ENCODE peak calls at places on chromosomes 13 and 19, in five cellular contexts. One of them, this sample, is unnamed.

GRCh38 chr13:76813874-76814273 is 72.3 kb downstream of the KCTD12 start:
- DNase-seq in posterior cingulate gyrus: no peak
- DNase-seq in stimulated activated CD4-positive, alpha-beta T cell treated with anti-CD3 and anti-CD28 coated beads, Interleukin-2, amount 100 ng/mL, for 24 hours: no peak
- DNase-seq in EL: no peak
- DNase-seq in ACHN: no peak
- DNase-seq in this sample: no peak

GRCh38 chr19:34173145-34173956 is 1.0 kb downstream of the LSM14A start:
- DNase-seq in posterior cingulate gyrus: no peak
- DNase-seq in stimulated activated CD4-positive, alpha-beta T cell treated with anti-CD3 and anti-CD28 coated beads, Interleukin-2, amount 100 ng/mL, for 24 hours: peak; percentile 27
- DNase-seq in EL: peak; percentile 62
- DNase-seq in ACHN: peak; percentile 87
- DNase-seq in this sample: peak; percentile 49

GRCh38 chr19:10238172-10238783 is 7.1 kb upstream of the S1PR2 start:
- DNase-seq in posterior cingulate gyrus: no peak
- DNase-seq in stimulated activated CD4-positive, alpha-beta T cell treated with anti-CD3 and anti-CD28 coated beads, Interleukin-2, amount 100 ng/mL, for 24 hours: no peak
- DNase-seq in EL: peak; percentile 31
- DNase-seq in ACHN: no peak
- DNase-seq in this sample: no peak

GRCh38 chr13:85497652-85498051 is 301.6 kb downstream of the SLITRK6 start:
- DNase-seq in posterior cingulate gyrus: no peak
- DNase-seq in stimulated activated CD4-positive, alpha-beta T cell treated with anti-CD3 and anti-CD28 coated beads, Interleukin-2, amount 100 ng/mL, for 24 hours: no peak
- DNase-seq in EL: peak; percentile 92
- DNase-seq in ACHN: peak; percentile 36
- DNase-seq in this sample: no peak

GRCh38 chr19:49442354-49442753 is 1.0 kb upstream of the SLC17A7 start:
- DNase-seq in posterior cingulate gyrus: no peak
- DNase-seq in stimulated activated CD4-positive, alpha-beta T cell treated with anti-CD3 and anti-CD28 coated beads, Interleukin-2, amount 100 ng/mL, for 24 hours: peak; percentile 35
- DNase-seq in EL: peak; percentile 36
- DNase-seq in ACHN: peak; percentile 45
- DNase-seq in this sample: no peak

GRCh38 chr13:58318495-58319167 is 687.1 kb downstream of the PCDH17 start:
- DNase-seq in posterior cingulate gyrus: no peak
- DNase-seq in stimulated activated CD4-positive, alpha-beta T cell treated with anti-CD3 and anti-CD28 coated beads, Interleukin-2, amount 100 ng/mL, for 24 hours: no peak
- DNase-seq in EL: no peak
- DNase-seq in ACHN: no peak
- DNase-seq in this sample: no peak

GRCh38 chr13:54709546-54709945 is 1680.9 kb downstream of the OLFM4 start:
- DNase-seq in posterior cingulate gyrus: no peak
- DNase-seq in stimulated activated CD4-positive, alpha-beta T cell treated with anti-CD3 and anti-CD28 coated beads, Interleukin-2, amount 100 ng/mL, for 24 hours: no peak
- DNase-seq in EL: no peak
- DNase-seq in ACHN: no peak
- DNase-seq in this sample: no peak

GRCh38 chr19:29003641-29004409 is 209.1 kb downstream of the UQCRFS1 start:
- DNase-seq in posterior cingulate gyrus: no peak
- DNase-seq in stimulated activated CD4-positive, alpha-beta T cell treated with anti-CD3 and anti-CD28 coated beads, Interleukin-2, amount 100 ng/mL, for 24 hours: no peak
- DNase-seq in EL: no peak
- DNase-seq in ACHN: no peak
- DNase-seq in this sample: no peak

GRCh38 chr19:29672933-29673336 is 7.7 kb downstream of the PLEKHF1 start:
- DNase-seq in posterior cingulate gyrus: no peak
- DNase-seq in stimulated activated CD4-positive, alpha-beta T cell treated with anti-CD3 and anti-CD28 coated beads, Interleukin-2, amount 100 ng/mL, for 24 hours: peak; percentile 83
- DNase-seq in EL: no peak
- DNase-seq in ACHN: no peak
- DNase-seq in this sample: no peak

GRCh38 chr19:7783991-7784421 is 21.0 kb downstream of the CLEC4M start:
- DNase-seq in posterior cingulate gyrus: no peak
- DNase-seq in stimulated activated CD4-positive, alpha-beta T cell treated with anti-CD3 and anti-CD28 coated beads, Interleukin-2, amount 100 ng/mL, for 24 hours: no peak
- DNase-seq in EL: peak; percentile 33
- DNase-seq in ACHN: no peak
- DNase-seq in this sample: no peak

GRCh38 chr13:67175836-67176235 is 54.3 kb downstream of the PCDH9 start:
- DNase-seq in posterior cingulate gyrus: no peak
- DNase-seq in stimulated activated CD4-positive, alpha-beta T cell treated with anti-CD3 and anti-CD28 coated beads, Interleukin-2, amount 100 ng/mL, for 24 hours: no peak
- DNase-seq in EL: no peak
- DNase-seq in ACHN: no peak
- DNase-seq in this sample: no peak

GRCh38 chr19:34649886-34650543 is 26.9 kb downstream of the SCGB2B2 start:
- DNase-seq in posterior cingulate gyrus: no peak
- DNase-seq in stimulated activated CD4-positive, alpha-beta T cell treated with anti-CD3 and anti-CD28 coated beads, Interleukin-2, amount 100 ng/mL, for 24 hours: no peak
- DNase-seq in EL: peak; percentile 26
- DNase-seq in ACHN: no peak
- DNase-seq in this sample: no peak

GRCh38 chr13:94090773-94091172 is 388.7 kb downstream of the DCT start:
- DNase-seq in posterior cingulate gyrus: no peak
- DNase-seq in stimulated activated CD4-positive, alpha-beta T cell treated with anti-CD3 and anti-CD28 coated beads, Interleukin-2, amount 100 ng/mL, for 24 hours: no peak
- DNase-seq in EL: no peak
- DNase-seq in ACHN: no peak
- DNase-seq in this sample: no peak

GRCh38 chr19:29881386-29881785 is 60.7 kb upstream of the URI1 start:
- DNase-seq in posterior cingulate gyrus: no peak
- DNase-seq in stimulated activated CD4-positive, alpha-beta T cell treated with anti-CD3 and anti-CD28 coated beads, Interleukin-2, amount 100 ng/mL, for 24 hours: no peak
- DNase-seq in EL: peak; percentile 63
- DNase-seq in ACHN: no peak
- DNase-seq in this sample: no peak

GRCh38 chr13:41065098-41065497 is 3.8 kb downstream of the WBP4 start:
- DNase-seq in posterior cingulate gyrus: no peak
- DNase-seq in stimulated activated CD4-positive, alpha-beta T cell treated with anti-CD3 and anti-CD28 coated beads, Interleukin-2, amount 100 ng/mL, for 24 hours: no peak
- DNase-seq in EL: peak; percentile 72
- DNase-seq in ACHN: peak; percentile 9
- DNase-seq in this sample: peak; percentile 7

GRCh38 chr19:49333426-49334288 is 1.5 kb upstream of the CD37 start:
- DNase-seq in posterior cingulate gyrus: no peak
- DNase-seq in stimulated activated CD4-positive, alpha-beta T cell treated with anti-CD3 and anti-CD28 coated beads, Interleukin-2, amount 100 ng/mL, for 24 hours: peak; percentile 73
- DNase-seq in EL: no peak
- DNase-seq in ACHN: no peak
- DNase-seq in this sample: no peak

GRCh38 chr19:6828698-6829633 is 56.5 kb downstream of the VAV1 start:
- DNase-seq in posterior cingulate gyrus: no peak
- DNase-seq in stimulated activated CD4-positive, alpha-beta T cell treated with anti-CD3 and anti-CD28 coated beads, Interleukin-2, amount 100 ng/mL, for 24 hours: peak; percentile 63
- DNase-seq in EL: no peak
- DNase-seq in ACHN: no peak
- DNase-seq in this sample: no peak

GRCh38 chr19:10454267-10454666 is 33.9 kb downstream of the PDE4A start:
- DNase-seq in posterior cingulate gyrus: peak; percentile 83
- DNase-seq in stimulated activated CD4-positive, alpha-beta T cell treated with anti-CD3 and anti-CD28 coated beads, Interleukin-2, amount 100 ng/mL, for 24 hours: no peak
- DNase-seq in EL: no peak
- DNase-seq in ACHN: no peak
- DNase-seq in this sample: peak; percentile 75

GRCh38 chr19:31249217-31249616 is 100.0 kb downstream of the TSHZ3 start:
- DNase-seq in posterior cingulate gyrus: no peak
- DNase-seq in stimulated activated CD4-positive, alpha-beta T cell treated with anti-CD3 and anti-CD28 coated beads, Interleukin-2, amount 100 ng/mL, for 24 hours: no peak
- DNase-seq in EL: no peak
- DNase-seq in ACHN: peak; percentile 8
- DNase-seq in this sample: no peak

GRCh38 chr19:38023245-38023644 is 116.2 kb downstream of the SIPA1L3 start:
- DNase-seq in posterior cingulate gyrus: no peak
- DNase-seq in stimulated activated CD4-positive, alpha-beta T cell treated with anti-CD3 and anti-CD28 coated beads, Interleukin-2, amount 100 ng/mL, for 24 hours: no peak
- DNase-seq in EL: peak; percentile 43
- DNase-seq in ACHN: no peak
- DNase-seq in this sample: no peak

GRCh38 chr19:35975608-35976214 is 19.3 kb upstream of the SDHAF1 start:
- DNase-seq in posterior cingulate gyrus: no peak
- DNase-seq in stimulated activated CD4-positive, alpha-beta T cell treated with anti-CD3 and anti-CD28 coated beads, Interleukin-2, amount 100 ng/mL, for 24 hours: no peak
- DNase-seq in EL: peak; percentile 16
- DNase-seq in ACHN: peak; percentile 43
- DNase-seq in this sample: no peak

GRCh38 chr13:105502193-105502592 is 1033.3 kb downstream of the EFNB2 start:
- DNase-seq in posterior cingulate gyrus: no peak
- DNase-seq in stimulated activated CD4-positive, alpha-beta T cell treated with anti-CD3 and anti-CD28 coated beads, Interleukin-2, amount 100 ng/mL, for 24 hours: no peak
- DNase-seq in EL: no peak
- DNase-seq in ACHN: no peak
- DNase-seq in this sample: no peak

GRCh38 chr13:72652681-72653080 is 74.7 kb downstream of the MZT1 start:
- DNase-seq in posterior cingulate gyrus: no peak
- DNase-seq in stimulated activated CD4-positive, alpha-beta T cell treated with anti-CD3 and anti-CD28 coated beads, Interleukin-2, amount 100 ng/mL, for 24 hours: no peak
- DNase-seq in EL: no peak
- DNase-seq in ACHN: no peak
- DNase-seq in this sample: no peak

GRCh38 chr13:34700155-34700554 is 241.9 kb upstream of the NBEA start:
- DNase-seq in posterior cingulate gyrus: no peak
- DNase-seq in stimulated activated CD4-positive, alpha-beta T cell treated with anti-CD3 and anti-CD28 coated beads, Interleukin-2, amount 100 ng/mL, for 24 hours: no peak
- DNase-seq in EL: no peak
- DNase-seq in ACHN: no peak
- DNase-seq in this sample: no peak

This sample was measured in NCI-H82.